ENCODE peak calls at places on chromosomes 5 and 9, in seven cellular contexts. Y is esophagus muscularis mucosa; B is GM13977; A is fibroblast of lung; Z is choroid plexus epithelial cell; D is B cell; U is CD8-positive, alpha-beta T cell. N is an unnamed sample.

GRCh38 chr5:163041254-163041653 is 396.1 kb upstream of the CCNG1 start:
- DNase-seq in Z (no peak), Y (no peak), B (no peak), A (no peak), U (no peak), D (no peak), N (no peak)

GRCh38 chr5:115551415-115551814 is 6.8 kb upstream of the FEM1C start:
- DNase-seq in D (no peak), A (peak; percentile 78), Y (no peak), B (no peak), U (no peak), Z (peak; percentile 34), N (no peak)

GRCh38 chr9:97386733-97387503 is 25.0 kb upstream of the TDRD7 start:
- DNase-seq in A (peak; percentile 63), U (peak; percentile 51), B (peak; percentile 75), D (peak; percentile 73), Y (no peak), Z (peak; percentile 74), N (peak; percentile 87)

GRCh38 chr5:124511791-124512190 is 234.6 kb downstream of the ZNF608 start:
- DNase-seq in B (no peak), D (no peak), U (no peak), A (no peak), Y (no peak), Z (no peak), N (no peak)

GRCh38 chr9:1173211-1173610 is 123.1 kb downstream of the DMRT2 start:
- DNase-seq in U (no peak), A (no peak), D (no peak), B (no peak), Y (no peak), Z (no peak), N (no peak)

GRCh38 chr9:80871596-80871995 is 817.8 kb downstream of the TLE1 start:
- DNase-seq in Z (no peak), A (no peak), D (no peak), Y (no peak), U (no peak), B (no peak), N (no peak)

GRCh38 chr5:176821441-176821840 is 11.1 kb downstream of the UNC5A start:
- DNase-seq in Z (no peak), D (no peak), B (no peak), A (no peak), U (no peak), Y (no peak), N (no peak)

GRCh38 chr9:116116411-116116810 is 37.2 kb upstream of the PAPPA start:
- DNase-seq in B (no peak), A (no peak), Y (no peak), Z (no peak), D (no peak), U (no peak), N (no peak)

GRCh38 chr9:108704156-108704852 is 151.5 kb downstream of the ACTL7B start:
- DNase-seq in Y (no peak), Z (peak; percentile 5), A (peak; percentile 29), D (no peak), B (no peak), U (no peak), N (no peak)

GRCh38 chr9:84697494-84698114 is 28.1 kb downstream of the NTRK2 start:
- DNase-seq in Y (no peak), B (peak; percentile 55), A (peak; percentile 14), U (peak; percentile 1), D (no peak), Z (peak; percentile 39), N (peak; percentile 63)

GRCh38 chr5:90221947-90222346 is 187.6 kb downstream of the CETN3 start:
- DNase-seq in A (no peak), B (no peak), Y (no peak), Z (peak; percentile 73), D (no peak), U (no peak), N (no peak)

GRCh38 chr9:114619205-114619758 is 8.2 kb downstream of the TMEM268 start:
- DNase-seq in D (peak; percentile 38), A (no peak), Y (no peak), Z (no peak), U (no peak), B (peak; percentile 42), N (peak; percentile 47)

GRCh38 chr5:150658699-150659265 is 2.3 kb upstream of the MYOZ3 start:
- DNase-seq in Y (no peak), Z (no peak), A (no peak), B (no peak), D (no peak), U (no peak), N (no peak)

GRCh38 chr5:162214551-162214950 is 147.0 kb downstream of the GABRG2 start:
- DNase-seq in B (no peak), D (no peak), U (no peak), Y (no peak), Z (no peak), A (no peak), N (no peak)

GRCh38 chr5:99169309-99169708 is 240.5 kb upstream of the CHD1 start:
- DNase-seq in A (peak; percentile 33), Y (no peak), B (no peak), Z (peak; percentile 49), D (no peak), U (no peak), N (no peak)

GRCh38 chr5:22316291-22316690 is 536.9 kb downstream of the CDH12 start:
- DNase-seq in D (no peak), Y (no peak), A (no peak), Z (no peak), U (no peak), B (no peak), N (no peak)

GRCh38 chr5:58403822-58404433 is 56.0 kb downstream of the PLK2 start:
- DNase-seq in D (no peak), B (no peak), Z (no peak), U (no peak), A (no peak), Y (no peak), N (no peak)

GRCh38 chr5:133220851-133221674 is 169.2 kb downstream of the HSPA4 start:
- DNase-seq in B (no peak), A (peak; percentile 77), Y (no peak), D (no peak), U (no peak), Z (peak; percentile 75), N (peak; percentile 15)

GRCh38 chr5:133222040-133222439 is 170.2 kb downstream of the HSPA4 start:
- DNase-seq in B (no peak), D (no peak), A (no peak), Z (no peak), Y (no peak), U (no peak), N (peak; percentile 8)

GRCh38 chr5:133222979-133223378 is 171.2 kb downstream of the HSPA4 start:
- DNase-seq in D (no peak), U (no peak), Z (no peak), Y (no peak), A (no peak), B (no peak), N (peak; percentile 12)

GRCh38 chr5:133222521-133222920 is 170.7 kb downstream of the HSPA4 start:
- DNase-seq in Z (no peak), Y (no peak), D (no peak), U (no peak), B (no peak), A (no peak), N (no peak)

GRCh38 chr5:133219296-133219695 is 167.5 kb downstream of the HSPA4 start:
- DNase-seq in B (no peak), D (no peak), A (no peak), Z (no peak), U (no peak), Y (no peak), N (no peak)
- TF ChIP-seq CTCF in B (no peak), D (no peak), A (no peak), Z (no peak), U (no peak), Y (no peak), N (no peak)

DNA sequence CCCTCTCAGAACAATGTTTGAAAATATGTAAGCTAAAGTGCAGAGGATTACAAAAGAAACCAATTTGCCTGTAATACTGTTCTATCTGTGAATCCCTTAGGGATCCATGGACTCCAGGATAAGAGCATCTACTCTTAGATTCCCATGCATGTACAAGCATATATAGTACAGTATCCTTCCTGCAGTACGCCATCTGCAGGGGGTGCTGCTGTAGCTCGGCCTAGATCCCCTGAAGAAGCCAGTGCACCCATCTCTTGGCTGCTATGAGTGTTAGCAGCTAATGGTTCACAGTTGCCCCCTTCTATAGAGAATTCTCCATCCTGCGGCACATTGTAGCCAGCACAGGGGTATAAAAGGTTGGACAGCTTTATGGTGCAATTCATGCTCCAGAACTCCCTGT is 61.8 kb upstream of the SLC30A5 start:
- DNase-seq in Z (no peak), Y (peak; percentile 39), U (no peak), A (no peak), B (no peak), D (no peak), N (no peak)
- TF ChIP-seq CTCF in Z (peak; percentile 14), Y (no peak), U (no peak), A (peak; percentile 10), B (no peak), D (no peak), N (no peak)

GRCh38 chr5:122516432-122516743 is 204.4 kb downstream of the SNCAIP start:
- DNase-seq in D (no peak), B (no peak), A (no peak), U (no peak), Y (no peak), Z (no peak), N (no peak)
- TF ChIP-seq CTCF in D (peak; percentile 46), B (no peak), A (no peak), U (no peak), Y (no peak), Z (no peak), N (no peak)

GRCh38 chr9:14071484-14071883 is 242.5 kb downstream of the NFIB start:
- DNase-seq in Z (no peak), D (no peak), U (no peak), Y (no peak), A (no peak), B (no peak), N (no peak)
- TF ChIP-seq CTCF in Z (peak; percentile 2), D (no peak), U (no peak), Y (no peak), A (no peak), B (no peak), N (no peak)

GRCh38 chr5:54087436-54087835 is 222.9 kb downstream of the ARL15 start:
- DNase-seq in Y (no peak), D (no peak), U (no peak), Z (peak; percentile 91), A (peak; percentile 85), B (no peak), N (no peak)
- TF ChIP-seq CTCF in Y (no peak), D (no peak), U (no peak), Z (no peak), A (no peak), B (no peak), N (no peak)